ENCODE peak calls at places on chromosomes 12 and 14, in four cellular contexts. One of them, this sample, is unnamed.

GRCh38 chr12:85642810-85643209 is 193.4 kb downstream of the RASSF9 start:
- DNase-seq in GM03348: peak
- DNase-seq in activated CD8-positive, alpha-beta T cell treated with anti-CD3 and anti-CD28 coated beads, Interleukin-2, amount 10 ng/mL, durations not matched to agents 7 days and 5 days: no peak
- DNase-seq in pulmonary artery endothelial cell: no peak
- DNase-seq in this sample: no peak

GRCh38 chr14:58805605-58806358 is 168.0 kb downstream of the DACT1 start:
- DNase-seq in GM03348: no peak
- DNase-seq in activated CD8-positive, alpha-beta T cell treated with anti-CD3 and anti-CD28 coated beads, Interleukin-2, amount 10 ng/mL, durations not matched to agents 7 days and 5 days: no peak
- DNase-seq in pulmonary artery endothelial cell: peak
- DNase-seq in this sample: no peak

GRCh38 chr14:25537846-25538455 is 488.0 kb upstream of the STXBP6 start:
- DNase-seq in GM03348: no peak
- DNase-seq in activated CD8-positive, alpha-beta T cell treated with anti-CD3 and anti-CD28 coated beads, Interleukin-2, amount 10 ng/mL, durations not matched to agents 7 days and 5 days: peak
- DNase-seq in pulmonary artery endothelial cell: no peak
- DNase-seq in this sample: peak

GRCh38 chr12:25458047-25458552 is 95.0 kb downstream of the LMNTD1 start:
- DNase-seq in GM03348: peak
- DNase-seq in activated CD8-positive, alpha-beta T cell treated with anti-CD3 and anti-CD28 coated beads, Interleukin-2, amount 10 ng/mL, durations not matched to agents 7 days and 5 days: no peak
- DNase-seq in pulmonary artery endothelial cell: peak
- DNase-seq in this sample: no peak

GRCh38 chr12:96354326-96354725 is 45.9 kb downstream of the CDK17 start:
- DNase-seq in GM03348: no peak
- DNase-seq in activated CD8-positive, alpha-beta T cell treated with anti-CD3 and anti-CD28 coated beads, Interleukin-2, amount 10 ng/mL, durations not matched to agents 7 days and 5 days: no peak
- DNase-seq in pulmonary artery endothelial cell: no peak
- DNase-seq in this sample: no peak

GRCh38 chr12:12716151-12716844 is 870 bp upstream of the CDKN1B start:
- DNase-seq in GM03348: no peak
- DNase-seq in activated CD8-positive, alpha-beta T cell treated with anti-CD3 and anti-CD28 coated beads, Interleukin-2, amount 10 ng/mL, durations not matched to agents 7 days and 5 days: peak
- DNase-seq in pulmonary artery endothelial cell: no peak
- DNase-seq in this sample: no peak

GRCh38 chr14:99529899-99530298 is 48.7 kb downstream of the CCNK start:
- DNase-seq in GM03348: no peak
- DNase-seq in activated CD8-positive, alpha-beta T cell treated with anti-CD3 and anti-CD28 coated beads, Interleukin-2, amount 10 ng/mL, durations not matched to agents 7 days and 5 days: no peak
- DNase-seq in pulmonary artery endothelial cell: peak
- DNase-seq in this sample: no peak

GRCh38 chr14:67970923-67971322 is 151.3 kb downstream of the RAD51B start:
- DNase-seq in GM03348: no peak
- DNase-seq in activated CD8-positive, alpha-beta T cell treated with anti-CD3 and anti-CD28 coated beads, Interleukin-2, amount 10 ng/mL, durations not matched to agents 7 days and 5 days: no peak
- DNase-seq in pulmonary artery endothelial cell: no peak
- DNase-seq in this sample: no peak

GRCh38 chr14:33505963-33506329 is 444.9 kb downstream of the EGLN3 start:
- DNase-seq in GM03348: no peak
- DNase-seq in activated CD8-positive, alpha-beta T cell treated with anti-CD3 and anti-CD28 coated beads, Interleukin-2, amount 10 ng/mL, durations not matched to agents 7 days and 5 days: no peak
- DNase-seq in pulmonary artery endothelial cell: no peak
- DNase-seq in this sample: no peak

This sample was measured in Jurkat, Clone E6-1.